ENCODE peak calls at places on chromosomes 2 and 18, in nine cellular contexts. One of them, this sample, is unnamed. For H3K4me1, the result is how much of the 10 kb centered on the place peaks cover.

GRCh38 chr18:13043066-13043465 is 51.9 kb downstream of the CEP192 start:
- DNase-seq in astrocyte: no peak
- DNase-seq in heart left ventricle: no peak
- DNase-seq in cardiac muscle cell: no peak
- DNase-seq in tibial artery: no peak
- DNase-seq in endothelial cell of umbilical vein: no peak
- DNase-seq in neural progenitor cell: no peak
- DNase-seq in iPS DF 6.9: no peak
- DNase-seq in mesendoderm: no peak
- DNase-seq in this sample: no peak

GRCh38 chr2:138521821-138522220 is 20.3 kb downstream of the SPOPL start:
- DNase-seq in astrocyte: no peak
- DNase-seq in neural progenitor cell: peak
- DNase-seq in iPS DF 6.9: no peak
- DNase-seq in mesendoderm: no peak
- DNase-seq in endothelial cell of umbilical vein: no peak
- DNase-seq in tibial artery: no peak
- DNase-seq in cardiac muscle cell: no peak
- DNase-seq in heart left ventricle: no peak
- DNase-seq in this sample: no peak

GRCh38 chr2:219629976-219630695 is 2.7 kb downstream of the SLC4A3 start:
- DNase-seq in mesendoderm: no peak
- DNase-seq in endothelial cell of umbilical vein: no peak
- DNase-seq in cardiac muscle cell: no peak
- DNase-seq in neural progenitor cell: no peak
- DNase-seq in heart left ventricle: peak
- DNase-seq in astrocyte: no peak
- DNase-seq in iPS DF 6.9: no peak
- DNase-seq in tibial artery: peak
- DNase-seq in this sample: no peak

GRCh38 chr18:32469691-32470131 is 971 bp downstream of the GAREM1 start:
- DNase-seq in neural progenitor cell: peak
- DNase-seq in astrocyte: peak
- DNase-seq in tibial artery: no peak
- DNase-seq in mesendoderm: peak
- DNase-seq in endothelial cell of umbilical vein: no peak
- DNase-seq in cardiac muscle cell: no peak
- DNase-seq in iPS DF 6.9: no peak
- DNase-seq in heart left ventricle: no peak
- DNase-seq in this sample: peak

GRCh38 chr18:70462078-70462439 is 173.2 kb downstream of the SOCS6 start:
- DNase-seq in mesendoderm: no peak
- DNase-seq in astrocyte: no peak
- DNase-seq in cardiac muscle cell: no peak
- DNase-seq in heart left ventricle: no peak
- DNase-seq in tibial artery: no peak
- DNase-seq in neural progenitor cell: no peak
- DNase-seq in iPS DF 6.9: no peak
- DNase-seq in endothelial cell of umbilical vein: no peak
- DNase-seq in this sample: no peak

GRCh38 chr18:76968073-76968472 is 145.7 kb downstream of the ZNF236 start:
- DNase-seq in heart left ventricle: no peak
- DNase-seq in endothelial cell of umbilical vein: no peak
- DNase-seq in astrocyte: no peak
- DNase-seq in mesendoderm: peak
- DNase-seq in iPS DF 6.9: peak
- DNase-seq in tibial artery: no peak
- DNase-seq in neural progenitor cell: peak
- DNase-seq in cardiac muscle cell: no peak
- DNase-seq in this sample: no peak

GRCh38 chr2:32760628-32761027 is 132.8 kb downstream of the TTC27 start:
- DNase-seq in mesendoderm: no peak
- DNase-seq in endothelial cell of umbilical vein: no peak
- DNase-seq in astrocyte: no peak
- DNase-seq in heart left ventricle: no peak
- DNase-seq in cardiac muscle cell: no peak
- DNase-seq in tibial artery: no peak
- DNase-seq in neural progenitor cell: peak
- DNase-seq in iPS DF 6.9: no peak
- DNase-seq in this sample: no peak

GRCh38 chr18:12417687-12418086 is 10.0 kb downstream of the PRELID3A start:
- DNase-seq in cardiac muscle cell: peak
- DNase-seq in neural progenitor cell: peak
- DNase-seq in mesendoderm: no peak
- DNase-seq in endothelial cell of umbilical vein: no peak
- DNase-seq in iPS DF 6.9: no peak
- DNase-seq in tibial artery: no peak
- DNase-seq in astrocyte: no peak
- DNase-seq in heart left ventricle: no peak
- DNase-seq in this sample: peak

GRCh38 chr2:88690591-88691338 is 708 bp upstream of the RPIA start:
- DNase-seq in endothelial cell of umbilical vein: no peak
- DNase-seq in iPS DF 6.9: no peak
- DNase-seq in mesendoderm: no peak
- DNase-seq in cardiac muscle cell: no peak
- DNase-seq in tibial artery: no peak
- DNase-seq in neural progenitor cell: no peak
- DNase-seq in heart left ventricle: no peak
- DNase-seq in astrocyte: peak
- DNase-seq in this sample: no peak

GRCh38 chr2:236585966-236586365 is 16.3 kb downstream of the ACKR3 start:
- DNase-seq in astrocyte: no peak
- DNase-seq in mesendoderm: no peak
- DNase-seq in cardiac muscle cell: no peak
- DNase-seq in iPS DF 6.9: no peak
- DNase-seq in neural progenitor cell: no peak
- DNase-seq in endothelial cell of umbilical vein: no peak
- DNase-seq in heart left ventricle: no peak
- DNase-seq in tibial artery: no peak
- DNase-seq in this sample: no peak

GRCh38 chr2:29765711-29766110 is 155.7 kb downstream of the ALK start:
- DNase-seq in cardiac muscle cell: no peak
- DNase-seq in astrocyte: peak
- DNase-seq in tibial artery: no peak
- DNase-seq in mesendoderm: no peak
- DNase-seq in neural progenitor cell: no peak
- DNase-seq in iPS DF 6.9: no peak
- DNase-seq in heart left ventricle: no peak
- DNase-seq in endothelial cell of umbilical vein: no peak
- DNase-seq in this sample: no peak

GRCh38 chr2:239188536-239188935 is 212.3 kb downstream of the HDAC4 start:
- DNase-seq in endothelial cell of umbilical vein: no peak
- DNase-seq in mesendoderm: no peak
- DNase-seq in heart left ventricle: peak
- DNase-seq in neural progenitor cell: no peak
- DNase-seq in tibial artery: no peak
- DNase-seq in iPS DF 6.9: no peak
- DNase-seq in cardiac muscle cell: no peak
- DNase-seq in astrocyte: no peak
- DNase-seq in this sample: no peak

DNA sequence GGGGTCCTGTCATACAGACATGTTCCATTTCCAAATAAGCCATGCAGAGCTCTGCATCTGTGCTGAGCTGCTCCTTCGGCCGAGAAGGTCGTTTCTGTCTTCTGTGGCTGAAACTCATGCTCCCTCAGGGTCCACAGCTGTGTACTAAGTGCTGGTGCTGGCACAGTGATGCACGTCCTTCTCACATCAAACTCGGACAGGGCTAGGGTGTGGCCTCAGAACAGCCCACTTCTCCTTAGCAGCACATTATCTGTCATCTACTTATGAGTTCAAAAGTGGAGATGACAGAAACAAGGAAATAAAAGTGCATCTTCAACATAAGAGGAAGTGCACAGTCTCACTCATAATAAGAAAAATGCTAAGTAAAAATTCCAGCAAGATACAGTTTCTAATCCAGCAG is 53.9 kb upstream of the APCDD1 start:
- DNase-seq in iPS DF 6.9: no peak
- DNase-seq in heart left ventricle: no peak
- DNase-seq in tibial artery: no peak
- DNase-seq in cardiac muscle cell: no peak
- DNase-seq in mesendoderm: no peak
- DNase-seq in neural progenitor cell: no peak
- DNase-seq in endothelial cell of umbilical vein: no peak
- DNase-seq in astrocyte: no peak
- DNase-seq in this sample: no peak
- H3K4me1 ChIP-seq in iPS DF 6.9: under half
- H3K4me1 ChIP-seq in heart left ventricle: under half
- H3K4me1 ChIP-seq in tibial artery: under half
- H3K4me1 ChIP-seq in cardiac muscle cell: under half
- H3K4me1 ChIP-seq in mesendoderm: under half
- H3K4me1 ChIP-seq in neural progenitor cell: half or more
- H3K4me1 ChIP-seq in endothelial cell of umbilical vein: under half
- H3K4me1 ChIP-seq in astrocyte: under half
- H3K4me1 ChIP-seq in this sample: under half

GRCh38 chr2:206028101-206028500 is 57.9 kb downstream of the INO80D start:
- DNase-seq in astrocyte: no peak
- DNase-seq in iPS DF 6.9: no peak
- DNase-seq in neural progenitor cell: no peak
- DNase-seq in heart left ventricle: no peak
- DNase-seq in mesendoderm: no peak
- DNase-seq in cardiac muscle cell: no peak
- DNase-seq in tibial artery: no peak
- DNase-seq in endothelial cell of umbilical vein: no peak
- DNase-seq in this sample: no peak
- H3K4me3 ChIP-seq in astrocyte: no peak
- H3K4me3 ChIP-seq in iPS DF 6.9: no peak
- H3K4me3 ChIP-seq in neural progenitor cell: no peak
- H3K4me3 ChIP-seq in heart left ventricle: no peak
- H3K4me3 ChIP-seq in mesendoderm: no peak
- H3K4me3 ChIP-seq in cardiac muscle cell: no peak
- H3K4me3 ChIP-seq in tibial artery: no peak
- H3K4me3 ChIP-seq in endothelial cell of umbilical vein: no peak
- H3K4me3 ChIP-seq in this sample: no peak

GRCh38 chr2:213187833-213188532 is 36.6 kb upstream of the IKZF2 start:
- DNase-seq in neural progenitor cell: peak
- DNase-seq in cardiac muscle cell: peak
- DNase-seq in tibial artery: no peak
- DNase-seq in mesendoderm: peak
- DNase-seq in iPS DF 6.9: peak
- DNase-seq in astrocyte: peak
- DNase-seq in endothelial cell of umbilical vein: no peak
- DNase-seq in heart left ventricle: no peak
- DNase-seq in this sample: peak

GRCh38 chr2:213188971-213189899 is 37.8 kb upstream of the IKZF2 start:
- DNase-seq in endothelial cell of umbilical vein: no peak
- DNase-seq in tibial artery: no peak
- DNase-seq in neural progenitor cell: peak
- DNase-seq in iPS DF 6.9: peak
- DNase-seq in mesendoderm: peak
- DNase-seq in heart left ventricle: no peak
- DNase-seq in astrocyte: peak
- DNase-seq in cardiac muscle cell: peak
- DNase-seq in this sample: peak

GRCh38 chr2:213187386-213187785 is 36.0 kb upstream of the IKZF2 start:
- DNase-seq in astrocyte: no peak
- DNase-seq in cardiac muscle cell: no peak
- DNase-seq in heart left ventricle: no peak
- DNase-seq in tibial artery: no peak
- DNase-seq in neural progenitor cell: no peak
- DNase-seq in endothelial cell of umbilical vein: no peak
- DNase-seq in mesendoderm: no peak
- DNase-seq in iPS DF 6.9: no peak
- DNase-seq in this sample: no peak

GRCh38 chr2:213185147-213185822 is 33.9 kb upstream of the IKZF2 start:
- DNase-seq in mesendoderm: no peak
- DNase-seq in tibial artery: no peak
- DNase-seq in iPS DF 6.9: no peak
- DNase-seq in neural progenitor cell: no peak
- DNase-seq in astrocyte: no peak
- DNase-seq in cardiac muscle cell: no peak
- DNase-seq in endothelial cell of umbilical vein: no peak
- DNase-seq in heart left ventricle: no peak
- DNase-seq in this sample: no peak

DNA sequence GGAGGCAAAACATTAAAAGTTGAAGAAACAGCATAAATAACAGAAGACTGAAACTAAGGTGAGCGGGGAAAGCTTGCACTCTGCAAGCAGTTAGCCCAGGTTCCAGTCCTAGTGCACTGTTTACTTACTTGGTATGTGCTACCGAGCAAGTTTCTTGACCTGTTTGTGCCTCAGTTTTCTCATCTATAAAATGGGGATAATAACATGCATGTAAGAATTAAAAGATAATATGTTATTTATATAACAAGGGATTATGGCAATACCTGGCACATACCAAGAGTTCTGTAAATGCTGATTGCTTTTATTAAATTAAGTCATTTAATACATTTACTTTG is 37.1 kb upstream of the IKZF2 start:
- DNase-seq in endothelial cell of umbilical vein: no peak
- DNase-seq in tibial artery: no peak
- DNase-seq in iPS DF 6.9: no peak
- DNase-seq in cardiac muscle cell: no peak
- DNase-seq in astrocyte: no peak
- DNase-seq in heart left ventricle: no peak
- DNase-seq in mesendoderm: no peak
- DNase-seq in neural progenitor cell: no peak
- DNase-seq in this sample: no peak
- H3K4me1 ChIP-seq in endothelial cell of umbilical vein: under half
- H3K4me1 ChIP-seq in tibial artery: under half
- H3K4me1 ChIP-seq in iPS DF 6.9: under half
- H3K4me1 ChIP-seq in cardiac muscle cell: under half
- H3K4me1 ChIP-seq in astrocyte: under half
- H3K4me1 ChIP-seq in heart left ventricle: under half
- H3K4me1 ChIP-seq in mesendoderm: under half
- H3K4me1 ChIP-seq in neural progenitor cell: under half
- H3K4me1 ChIP-seq in this sample: under half

GRCh38 chr2:42640261-42640660 is 71.8 kb downstream of the MTA3 start:
- DNase-seq in neural progenitor cell: no peak
- DNase-seq in endothelial cell of umbilical vein: no peak
- DNase-seq in astrocyte: no peak
- DNase-seq in heart left ventricle: no peak
- DNase-seq in tibial artery: no peak
- DNase-seq in iPS DF 6.9: no peak
- DNase-seq in mesendoderm: no peak
- DNase-seq in cardiac muscle cell: no peak
- DNase-seq in this sample: no peak

GRCh38 chr2:42636956-42637355 is 68.5 kb downstream of the MTA3 start:
- DNase-seq in astrocyte: no peak
- DNase-seq in iPS DF 6.9: no peak
- DNase-seq in neural progenitor cell: peak
- DNase-seq in endothelial cell of umbilical vein: no peak
- DNase-seq in mesendoderm: no peak
- DNase-seq in heart left ventricle: no peak
- DNase-seq in tibial artery: no peak
- DNase-seq in cardiac muscle cell: no peak
- DNase-seq in this sample: peak

GRCh38 chr2:42638080-42638784 is 69.8 kb downstream of the MTA3 start:
- DNase-seq in cardiac muscle cell: no peak
- DNase-seq in astrocyte: no peak
- DNase-seq in tibial artery: no peak
- DNase-seq in endothelial cell of umbilical vein: no peak
- DNase-seq in iPS DF 6.9: no peak
- DNase-seq in neural progenitor cell: no peak
- DNase-seq in mesendoderm: peak
- DNase-seq in heart left ventricle: no peak
- DNase-seq in this sample: peak

GRCh38 chr2:42639340-42640077 is 71.1 kb downstream of the MTA3 start:
- DNase-seq in iPS DF 6.9: no peak
- DNase-seq in heart left ventricle: no peak
- DNase-seq in mesendoderm: no peak
- DNase-seq in neural progenitor cell: no peak
- DNase-seq in cardiac muscle cell: no peak
- DNase-seq in endothelial cell of umbilical vein: no peak
- DNase-seq in tibial artery: no peak
- DNase-seq in astrocyte: no peak
- DNase-seq in this sample: peak
- H3K4me3 ChIP-seq in iPS DF 6.9: no peak
- H3K4me3 ChIP-seq in heart left ventricle: no peak
- H3K4me3 ChIP-seq in mesendoderm: no peak
- H3K4me3 ChIP-seq in neural progenitor cell: no peak
- H3K4me3 ChIP-seq in cardiac muscle cell: no peak
- H3K4me3 ChIP-seq in endothelial cell of umbilical vein: no peak
- H3K4me3 ChIP-seq in tibial artery: no peak
- H3K4me3 ChIP-seq in astrocyte: no peak
- H3K4me3 ChIP-seq in this sample: peak

GRCh38 chr2:216693414-216694100 is 1.8 kb downstream of the IGFBP5 start:
- DNase-seq in mesendoderm: no peak
- DNase-seq in heart left ventricle: no peak
- DNase-seq in iPS DF 6.9: no peak
- DNase-seq in cardiac muscle cell: no peak
- DNase-seq in neural progenitor cell: peak
- DNase-seq in endothelial cell of umbilical vein: no peak
- DNase-seq in astrocyte: no peak
- DNase-seq in tibial artery: peak
- DNase-seq in this sample: peak
- H3K4me1 ChIP-seq in mesendoderm: under half
- H3K4me1 ChIP-seq in heart left ventricle: under half
- H3K4me1 ChIP-seq in iPS DF 6.9: under half
- H3K4me1 ChIP-seq in cardiac muscle cell: under half
- H3K4me1 ChIP-seq in neural progenitor cell: half or more
- H3K4me1 ChIP-seq in endothelial cell of umbilical vein: under half
- H3K4me1 ChIP-seq in astrocyte: under half
- H3K4me1 ChIP-seq in tibial artery: under half
- H3K4me1 ChIP-seq in this sample: under half